ENCODE peak calls at places on chromosomes 2 and 18, in four cellular contexts. A is A549, H is K562, Y is IMR-90. S is an unnamed sample.

GRCh38 chr2:101718993-101719571 is 21.6 kb downstream of the MAP4K4 start:
- DNase-seq in Y (peak; percentile 31), A (no peak), H (no peak), S (no peak)

GRCh38 chr2:15307526-15307925 is 253.6 kb downstream of the NBAS start:
- DNase-seq in H (no peak), A (no peak), Y (no peak), S (no peak)

GRCh38 chr18:79405019-79405780 is 9.5 kb downstream of the NFATC1 start:
- DNase-seq in Y (no peak), A (no peak), H (no peak), S (no peak)

GRCh38 chr2:188132385-188132784 is 159.3 kb upstream of the GULP1 start:
- DNase-seq in A (no peak), Y (no peak), H (no peak), S (no peak)

GRCh38 chr2:96552284-96553175 is 16.0 kb downstream of the ARID5A start:
- DNase-seq in Y (no peak), H (no peak), A (no peak), S (no peak)

GRCh38 chr2:63881208-63881607 is 39.5 kb downstream of the UGP2 start:
- DNase-seq in Y (no peak), H (no peak), A (no peak), S (no peak)

GRCh38 chr2:45773909-45774308 is 122.4 kb downstream of the PRKCE start:
- DNase-seq in H (no peak), A (no peak), Y (no peak), S (no peak)

GRCh38 chr2:121475811-121476571 is 54.7 kb upstream of the RNU4ATAC start:
- DNase-seq in A (no peak), H (peak; percentile 22), Y (peak; percentile 25), S (no peak)

GRCh38 chr2:203928849-203929248 is 7.7 kb upstream of the ICOS start:
- DNase-seq in H (no peak), Y (peak; percentile 5), A (no peak), S (no peak)

GRCh38 chr2:240557101-240557751 is 562 bp downstream of the ANKMY1 start:
- DNase-seq in H (no peak), A (no peak), Y (no peak), S (no peak)

GRCh38 chr2:85470850-85471800 is 52.6 kb downstream of the SH2D6 start:
- DNase-seq in Y (peak; percentile 42), H (no peak), A (peak; percentile 85), S (no peak)

GRCh38 chr2:159177357-159177756 is 109.1 kb downstream of the WDSUB1 start:
- DNase-seq in H (no peak), Y (no peak), A (no peak), S (no peak)

GRCh38 chr2:159174759-159175158 is 111.7 kb downstream of the WDSUB1 start:
- DNase-seq in H (no peak), A (no peak), Y (no peak), S (no peak)

GRCh38 chr2:159177957-159178356 is 108.5 kb downstream of the WDSUB1 start:
- DNase-seq in Y (no peak), A (no peak), H (no peak), S (no peak)

GRCh38 chr2:159175182-159175581 is 111.3 kb downstream of the WDSUB1 start:
- DNase-seq in H (peak; percentile 69), Y (no peak), A (no peak), S (no peak)

DNA sequence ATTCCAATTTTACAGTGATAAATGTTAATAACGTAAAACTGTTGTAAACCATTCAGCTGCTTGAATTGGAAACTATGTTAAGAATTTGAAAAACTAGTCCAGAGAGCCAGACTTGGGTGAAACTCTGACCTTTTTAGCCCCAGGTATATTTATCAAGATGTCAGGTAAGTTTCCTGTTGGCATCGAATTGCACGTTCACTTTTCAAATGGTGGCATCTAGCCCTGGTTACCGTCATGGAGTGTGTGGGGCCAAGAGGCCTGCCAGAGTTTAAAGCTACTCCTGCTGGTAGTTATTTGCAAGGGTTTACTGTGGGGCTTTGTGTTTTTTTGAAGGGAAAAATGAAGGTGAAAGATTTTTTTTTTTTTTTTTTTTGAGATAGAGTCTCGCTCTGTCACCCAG is 109.9 kb downstream of the WDSUB1 start:
- DNase-seq in Y (peak; percentile 5), A (no peak), H (no peak), S (no peak)
- TF ChIP-seq RAD21 in Y (no peak), A (no peak), H (no peak), S (no peak)

GRCh38 chr2:8661235-8661634 is 20.6 kb upstream of the ID2 start:
- DNase-seq in Y (no peak), A (no peak), H (no peak), S (no peak)

GRCh38 chr2:8658064-8658862 is 23.6 kb upstream of the ID2 start:
- DNase-seq in H (no peak), Y (no peak), A (no peak), S (no peak)

GRCh38 chr2:8661736-8662135 is 20.1 kb upstream of the ID2 start:
- DNase-seq in H (no peak), Y (peak; percentile 53), A (no peak), S (no peak)

GRCh38 chr2:8659092-8659734 is 22.6 kb upstream of the ID2 start:
- DNase-seq in H (no peak), A (no peak), Y (no peak), S (no peak)

GRCh38 chr2:8659735-8660492 is 21.9 kb upstream of the ID2 start:
- DNase-seq in A (no peak), Y (no peak), H (no peak), S (no peak)
- TF ChIP-seq ELK1 in A (no peak), Y (no peak), H (no peak), S (no peak)

DNA sequence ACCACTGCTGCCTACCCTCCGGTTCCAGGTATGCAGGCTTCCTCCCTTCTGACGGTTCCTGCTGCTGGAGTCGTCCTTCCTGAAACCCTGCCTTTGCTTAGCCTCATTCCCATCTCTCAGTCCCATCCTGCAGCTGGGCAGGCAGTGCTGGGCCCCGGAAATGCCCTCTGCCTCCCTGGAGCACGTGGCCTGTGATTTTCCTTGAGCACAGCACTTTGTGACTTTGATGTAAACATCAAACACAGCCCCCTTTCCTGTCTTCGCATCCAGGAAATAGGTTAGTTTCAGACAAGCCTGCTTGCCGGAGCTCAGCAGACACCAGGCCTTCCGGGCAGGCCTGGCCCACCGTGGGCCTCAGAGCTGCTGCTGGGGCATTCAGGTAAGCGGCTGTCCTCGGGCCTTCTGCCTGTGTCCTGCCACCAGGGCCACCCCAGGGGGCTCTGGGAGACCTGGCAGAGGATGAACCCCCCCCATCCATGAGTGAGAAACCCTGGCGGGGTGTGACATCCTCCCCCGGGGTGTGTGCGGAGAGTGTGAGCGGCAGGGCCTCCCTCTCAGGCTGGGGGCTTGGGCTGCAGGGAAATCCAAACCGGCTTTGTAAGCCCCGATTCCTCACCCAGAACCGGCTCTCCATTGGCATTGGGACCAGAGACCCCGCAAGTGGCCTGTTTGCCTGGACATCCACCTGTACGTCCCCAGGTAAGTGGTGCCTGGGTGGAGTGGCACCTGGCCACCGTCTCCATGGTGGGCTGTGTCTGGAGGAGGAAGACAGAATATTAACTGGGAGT is at the start of gene ZAP70:
- DNase-seq in A (no peak), H (no peak), Y (no peak), S (no peak)
- TF ChIP-seq RAD21 in A (no peak), H (no peak), Y (no peak), S (no peak)

DNA sequence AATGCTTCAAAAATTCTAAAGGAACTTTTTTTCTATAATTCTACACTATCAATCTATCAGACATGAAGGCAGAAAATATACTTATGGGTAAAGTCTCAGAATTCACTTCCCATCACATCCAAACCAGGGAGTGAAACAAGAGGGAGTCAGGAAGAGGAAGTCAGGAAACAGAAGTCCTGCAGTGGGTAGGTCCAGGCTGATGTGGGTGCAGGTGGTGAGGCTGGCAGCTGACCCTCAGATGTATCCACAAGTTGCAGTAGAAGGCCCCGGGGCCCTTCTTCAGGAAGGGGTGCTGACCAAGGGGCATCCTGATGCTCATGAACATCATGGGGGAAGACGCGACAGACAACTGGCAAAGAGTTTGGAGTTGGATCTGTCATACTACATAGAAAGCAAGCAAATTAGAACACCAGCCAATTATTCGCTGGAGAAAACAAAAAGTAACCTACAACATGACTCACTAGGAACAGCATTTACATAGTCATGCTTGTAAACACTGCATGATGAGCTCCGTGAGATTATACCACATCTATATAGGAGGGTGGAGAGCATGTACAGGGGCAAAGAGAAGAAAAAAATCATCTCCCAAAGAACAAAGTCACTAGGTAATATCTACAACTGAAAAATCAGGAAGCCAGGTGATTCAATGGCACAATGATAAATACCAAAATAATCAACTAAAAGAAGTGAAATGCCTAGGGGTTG is 4.2 kb downstream of the UXS1 start:
- DNase-seq in A (peak; percentile 10), Y (peak; percentile 82), H (no peak), S (no peak)
- TF ChIP-seq ELK1 in A (no peak), Y (no peak), H (no peak), S (no peak)

GRCh38 chr2:174666312-174666711 is 68.7 kb upstream of the WIPF1 start:
- DNase-seq in Y (no peak), A (no peak), H (no peak), S (no peak)

GRCh38 chr2:174662859-174663258 is 65.3 kb upstream of the WIPF1 start:
- DNase-seq in H (no peak), A (no peak), Y (no peak), S (no peak)

GRCh38 chr2:174662459-174662858 is 64.9 kb upstream of the WIPF1 start:
- DNase-seq in H (no peak), Y (peak; percentile 90), A (peak; percentile 13), S (no peak)

GRCh38 chr2:174663572-174663971 is 66.0 kb upstream of the WIPF1 start:
- DNase-seq in A (no peak), H (no peak), Y (no peak), S (no peak)

GRCh38 chr2:174664084-174664759 is 66.6 kb upstream of the WIPF1 start:
- DNase-seq in A (no peak), H (no peak), Y (no peak), S (no peak)
- TF ChIP-seq RAD21 in A (no peak), H (no peak), Y (no peak), S (no peak)

DNA sequence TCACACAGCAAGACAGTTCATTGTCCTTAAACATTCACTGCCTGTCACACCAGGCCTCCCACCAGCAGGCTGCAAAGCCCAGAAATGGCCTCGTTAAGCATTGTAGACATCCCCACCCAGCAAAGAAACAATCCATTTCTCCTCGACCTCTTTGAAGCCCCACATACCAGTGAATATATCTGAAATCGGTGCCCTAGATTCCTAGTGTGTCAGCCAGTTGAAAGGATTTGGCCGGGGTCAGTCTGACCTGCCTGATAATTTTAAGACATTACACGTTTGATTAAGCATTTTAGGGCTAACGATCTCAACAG is 247.0 kb upstream of the CHAC2 start:
- DNase-seq in Y (no peak), H (no peak), A (no peak), S (no peak)
- TF ChIP-seq ELK1 in Y (no peak), H (no peak), A (no peak), S (no peak)

S was measured in GM12878.